ENCODE peak calls at places on chromosomes 3 and 15, in eight cellular contexts. P, D, Q, R, M, V, X and H are unnamed samples.

GRCh38 chr15:84826369-84826823 is 9.2 kb downstream of the ALPK3 start:
- DNase-seq in P (peak; percentile 63), D (no peak), Q (no peak), R (peak; percentile 32), M (peak; percentile 22), V (no peak), X (peak; percentile 47), H (no peak)

GRCh38 chr15:41337047-41337446 is 4.4 kb downstream of the NUSAP1 start:
- DNase-seq in P (no peak), D (no peak), Q (no peak), R (no peak), M (no peak), V (no peak), X (no peak), H (no peak)

GRCh38 chr15:28021281-28022039 is 77.7 kb downstream of the OCA2 start:
- DNase-seq in P (peak; percentile 63), D (peak; percentile 68), Q (peak; percentile 34), R (peak; percentile 92), M (peak; percentile 34), V (peak; percentile 46), X (no peak), H (no peak)

GRCh38 chr3:71025010-71025409 is 558.5 kb downstream of the FOXP1 start:
- DNase-seq in P (no peak), D (no peak), Q (no peak), R (no peak), M (no peak), V (no peak), X (no peak), H (no peak)

GRCh38 chr3:179801263-179801662 is 148.4 kb downstream of the USP13 start:
- DNase-seq in P (no peak), D (peak; percentile 76), Q (no peak), R (no peak), M (peak; percentile 97), V (no peak), X (no peak), H (peak; percentile 81)

GRCh38 chr15:49101536-49101935 is 53.9 kb downstream of the COPS2 start:
- DNase-seq in P (no peak), D (peak; percentile 22), Q (no peak), R (no peak), M (peak; percentile 85), V (no peak), X (no peak), H (peak; percentile 11)

GRCh38 chr3:5057857-5058324 is 64.2 kb upstream of the ARL8B start:
- DNase-seq in P (peak; percentile 68), D (peak; percentile 90), Q (peak; percentile 83), R (peak; percentile 80), M (peak; percentile 93), V (peak; percentile 52), X (peak; percentile 76), H (peak; percentile 84)

GRCh38 chr15:64746921-64747320 is 28.5 kb downstream of the RBPMS2 start:
- DNase-seq in P (no peak), D (no peak), Q (no peak), R (no peak), M (no peak), V (no peak), X (no peak), H (no peak)

GRCh38 chr15:57393081-57393480 is 16.8 kb downstream of the CGNL1 start:
- DNase-seq in P (no peak), D (no peak), Q (no peak), R (peak; percentile 32), M (no peak), V (no peak), X (no peak), H (no peak)

GRCh38 chr15:66925721-66926120 is 139.7 kb upstream of the SMAD3 start:
- DNase-seq in P (no peak), D (no peak), Q (no peak), R (no peak), M (no peak), V (no peak), X (no peak), H (no peak)

GRCh38 chr15:63504979-63505841 is 817 bp downstream of the USP3 start:
- DNase-seq in P (peak; percentile 79), D (peak; percentile 45), Q (peak; percentile 42), R (peak; percentile 63), M (peak; percentile 57), V (no peak), X (peak; percentile 81), H (peak; percentile 42)

GRCh38 chr3:142027713-142028112 is 121.6 kb downstream of the TFDP2 start:
- DNase-seq in P (peak; percentile 52), D (peak; percentile 49), Q (no peak), R (peak; percentile 77), M (peak; percentile 34), V (peak; percentile 29), X (peak; percentile 80), H (peak; percentile 32)

GRCh38 chr3:123773681-123774431 is 110.3 kb downstream of the MYLK start:
- DNase-seq in P (no peak), D (no peak), Q (no peak), R (no peak), M (no peak), V (no peak), X (no peak), H (peak; percentile 69)

GRCh38 chr15:52100807-52101206 is 11.8 kb downstream of the BCL2L10 start:
- DNase-seq in P (no peak), D (peak; percentile 97), Q (peak; percentile 46), R (peak; percentile 86), M (peak; percentile 89), V (peak; percentile 73), X (no peak), H (peak; percentile 89)

GRCh38 chr3:187850256-187851010 is 105.2 kb upstream of the BCL6 start:
- DNase-seq in P (no peak), D (no peak), Q (no peak), R (no peak), M (no peak), V (no peak), X (no peak), H (no peak)

GRCh38 chr3:52430416-52430810 is 14.5 kb downstream of the SEMA3G start:
- DNase-seq in P (no peak), D (no peak), Q (no peak), R (no peak), M (no peak), V (peak; percentile 12), X (no peak), H (no peak)

GRCh38 chr3:50508821-50509220 is 5.4 kb upstream of the CACNA2D2 start:
- DNase-seq in P (no peak), D (no peak), Q (no peak), R (no peak), M (no peak), V (no peak), X (no peak), H (no peak)

GRCh38 chr3:108497271-108497670 is 13.1 kb downstream of the MYH15 start:
- DNase-seq in P (no peak), D (no peak), Q (no peak), R (no peak), M (no peak), V (no peak), X (no peak), H (no peak)

GRCh38 chr3:120364821-120365220 is 15.7 kb upstream of the LRRC58 start:
- DNase-seq in P (no peak), D (peak; percentile 53), Q (no peak), R (no peak), M (peak; percentile 20), V (no peak), X (no peak), H (peak; percentile 33)

DNA sequence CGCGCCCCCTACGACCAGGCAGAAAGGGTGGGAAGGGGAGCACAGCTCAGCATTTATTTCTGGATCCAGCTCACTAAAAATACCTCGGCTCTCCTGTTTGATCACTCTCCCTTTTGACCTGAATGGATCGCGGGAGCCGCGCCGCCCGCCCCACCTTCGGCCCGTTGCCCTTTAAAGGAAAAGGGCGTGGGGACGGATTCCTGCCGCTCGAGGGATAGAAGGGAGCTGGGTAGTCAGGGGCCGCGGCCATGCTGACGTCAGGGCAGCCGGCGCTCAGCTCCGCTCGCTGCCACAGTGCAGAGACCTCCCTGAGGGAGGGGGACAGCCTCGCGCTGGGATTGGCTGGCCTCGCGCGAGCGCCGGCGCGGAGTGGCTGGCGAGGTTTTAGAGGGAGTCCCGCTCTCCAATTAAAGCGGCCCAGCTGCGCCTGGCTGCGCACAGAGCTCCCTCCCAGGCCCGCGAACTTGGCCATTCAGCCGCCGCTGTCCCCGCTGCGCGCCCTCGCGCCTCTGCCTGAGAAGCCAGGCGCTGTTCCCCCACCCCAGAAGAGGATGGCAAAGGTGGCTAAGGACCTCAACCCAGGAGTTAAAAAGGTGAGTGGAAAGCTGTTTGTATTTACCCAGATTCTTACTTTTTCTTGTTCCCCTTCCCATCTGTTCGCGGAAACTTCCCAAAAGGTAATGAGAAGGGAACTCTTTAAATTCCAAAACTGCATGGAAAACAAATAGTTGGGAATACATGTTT is at the start of gene LMCD1:
- DNase-seq in P (peak; percentile 97), D (peak; percentile 95), Q (peak; percentile 95), R (peak; percentile 94), M (peak; percentile 97), V (peak; percentile 64), X (peak; percentile 56), H (peak; percentile 95)
- TF ChIP-seq CTCF in P (peak; percentile 23), D (peak; percentile 3), Q (peak; percentile 42), R (no peak), M (peak; percentile 12), V (no peak), X (no peak), H (peak; percentile 33)

GRCh38 chr3:41286305-41286704 is 87.0 kb downstream of the CTNNB1 start:
- DNase-seq in P (no peak), D (no peak), Q (no peak), R (no peak), M (peak; percentile 6), V (no peak), X (no peak), H (no peak)
- TF ChIP-seq CTCF in P (no peak), D (peak; percentile 25), Q (no peak), R (no peak), M (peak; percentile 25), V (no peak), X (no peak), H (no peak)

GRCh38 chr3:9817437-9817836 is 7.4 kb downstream of the TTLL3 start:
- DNase-seq in P (no peak), D (no peak), Q (no peak), R (no peak), M (no peak), V (no peak), X (no peak), H (no peak)

GRCh38 chr3:9825461-9826040 is 15.5 kb downstream of the TTLL3 start:
- DNase-seq in P (no peak), D (no peak), Q (no peak), R (no peak), M (no peak), V (no peak), X (no peak), H (no peak)

GRCh38 chr3:9820543-9820942 is 10.5 kb downstream of the TTLL3 start:
- DNase-seq in P (no peak), D (no peak), Q (no peak), R (no peak), M (no peak), V (no peak), X (no peak), H (no peak)

GRCh38 chr3:9818666-9819335 is 8.7 kb downstream of the TTLL3 start:
- DNase-seq in P (no peak), D (no peak), Q (no peak), R (no peak), M (no peak), V (no peak), X (no peak), H (no peak)

GRCh38 chr3:9820944-9821343 is 10.9 kb downstream of the TTLL3 start:
- DNase-seq in P (peak; percentile 73), D (peak; percentile 25), Q (no peak), R (peak; percentile 52), M (peak; percentile 46), V (no peak), X (peak; percentile 15), H (no peak)
- TF ChIP-seq CTCF in P (peak; percentile 59), D (peak; percentile 63), Q (no peak), R (peak; percentile 50), M (peak; percentile 48), V (no peak), X (peak; percentile 60), H (peak; percentile 64)

GRCh38 chr15:58933311-58934113 is at the start of gene SLTM:
- DNase-seq in P (peak; percentile 98), D (peak; percentile 89), Q (peak; percentile 92), R (peak; percentile 96), M (peak; percentile 96), V (peak; percentile 80), X (peak; percentile 95), H (peak; percentile 95)
- TF ChIP-seq CTCF in P (peak; percentile 38), D (peak; percentile 43), Q (no peak), R (peak; percentile 35), M (peak; percentile 24), V (no peak), X (peak; percentile 58), H (peak; percentile 66)